ENCODE peak calls at places on chromosomes 13 and 19, in six cellular contexts. W is breast epithelium, A is adrenal gland, F is heart left ventricle, H is thyroid gland, Z is IMR-90. N is an unnamed sample. For H3K4me1, the result is how much of the 10 kb centered on the place peaks cover.

GRCh38 chr19:12779162-12779993 is 4.0 kb upstream of the HOOK2 start:
- DNase-seq in W (no peak), A (peak), F (peak), H (peak), Z (peak), N (no peak)

GRCh38 chr13:28792992-28793391 is 27.1 kb upstream of the MTUS2 start:
- DNase-seq in W (no peak), A (no peak), F (no peak), H (no peak), Z (peak), N (no peak)

GRCh38 chr13:23470706-23471610 is 37.5 kb upstream of the SACS start:
- DNase-seq in W (no peak), A (no peak), F (no peak), H (no peak), Z (no peak), N (no peak)

GRCh38 chr13:44155422-44156293 is 218.0 kb upstream of the SERP2 start:
- DNase-seq in W (peak), A (peak), F (peak), H (peak), Z (peak), N (peak)

GRCh38 chr19:33828266-33829075 is 31.8 kb downstream of the KCTD15 start:
- DNase-seq in W (no peak), A (no peak), F (no peak), H (no peak), Z (no peak), N (no peak)

GRCh38 chr13:27792393-27793218 is at the start of gene GSX1:
- DNase-seq in W (no peak), A (peak), F (peak), H (peak), Z (peak), N (no peak)

GRCh38 chr19:48608798-48609263 is 2.3 kb downstream of the SPACA4 start:
- DNase-seq in W (no peak), A (peak), F (no peak), H (no peak), Z (no peak), N (no peak)

GRCh38 chr13:95573226-95573625 is 20.7 kb downstream of the CLDN10 start:
- DNase-seq in W (no peak), A (peak), F (no peak), H (no peak), Z (peak), N (no peak)

GRCh38 chr19:10211691-10212090 is 16.9 kb upstream of the DNMT1 start:
- DNase-seq in W (no peak), A (no peak), F (no peak), H (no peak), Z (no peak), N (no peak)

GRCh38 chr13:72284791-72285190 is 417.8 kb upstream of the DACH1 start:
- DNase-seq in W (no peak), A (no peak), F (no peak), H (no peak), Z (no peak), N (no peak)

GRCh38 chr19:33477781-33478180 is 43.8 kb downstream of the PEPD start:
- DNase-seq in W (no peak), A (no peak), F (no peak), H (no peak), Z (peak), N (no peak)

GRCh38 chr19:2428027-2428690 is 773 bp upstream of the TIMM13 start:
- DNase-seq in W (no peak), A (peak), F (peak), H (peak), Z (peak), N (peak)

GRCh38 chr19:28420731-28421550 is 792.0 kb downstream of the UQCRFS1 start:
- DNase-seq in W (no peak), A (no peak), F (no peak), H (no peak), Z (no peak), N (no peak)

GRCh38 chr13:32647926-32648325 is 61.7 kb downstream of the PDS5B start:
- DNase-seq in W (no peak), A (no peak), F (no peak), H (no peak), Z (no peak), N (no peak)

GRCh38 chr19:40585677-40586422 is 9.2 kb downstream of the SHKBP1 start:
- DNase-seq in W (no peak), A (no peak), F (no peak), H (no peak), Z (peak), N (no peak)

GRCh38 chr19:56866563-56866962 is 26.0 kb upstream of the PEG3 start:
- DNase-seq in W (no peak), A (no peak), F (no peak), H (peak), Z (no peak), N (no peak)

GRCh38 chr19:35081201-35081600 is 34.4 kb upstream of the FXYD3 start:
- DNase-seq in W (no peak), A (peak), F (no peak), H (no peak), Z (no peak), N (no peak)

GRCh38 chr19:32599736-32600157 is 18.8 kb downstream of the PDCD5 start:
- DNase-seq in W (no peak), A (no peak), F (no peak), H (peak), Z (peak), N (no peak)

GRCh38 chr13:110262944-110263343 is 44.0 kb downstream of the COL4A1 start:
- DNase-seq in W (no peak), A (no peak), F (peak), H (no peak), Z (no peak), N (no peak)

GRCh38 chr19:19997656-19998268 is 41.5 kb downstream of the ZNF682 start:
- DNase-seq in W (peak), A (peak), F (peak), H (peak), Z (no peak), N (no peak)

GRCh38 chr13:41546372-41547252 is 89.3 kb downstream of the RGCC start:
- DNase-seq in W (no peak), A (no peak), F (no peak), H (no peak), Z (peak), N (no peak)

GRCh38 chr19:45404557-45405434 is at the start of gene PPP1R13L:
- DNase-seq in W (peak), A (peak), F (peak), H (peak), Z (peak), N (peak)

GRCh38 chr13:85970727-85971126 is 171.5 kb upstream of the SLITRK6 start:
- DNase-seq in W (no peak), A (no peak), F (no peak), H (no peak), Z (no peak), N (no peak)

GRCh38 chr13:23899555-23899954 is 2.3 kb upstream of the C1QTNF9B start:
- DNase-seq in W (no peak), A (no peak), F (peak), H (peak), Z (peak), N (no peak)

DNA sequence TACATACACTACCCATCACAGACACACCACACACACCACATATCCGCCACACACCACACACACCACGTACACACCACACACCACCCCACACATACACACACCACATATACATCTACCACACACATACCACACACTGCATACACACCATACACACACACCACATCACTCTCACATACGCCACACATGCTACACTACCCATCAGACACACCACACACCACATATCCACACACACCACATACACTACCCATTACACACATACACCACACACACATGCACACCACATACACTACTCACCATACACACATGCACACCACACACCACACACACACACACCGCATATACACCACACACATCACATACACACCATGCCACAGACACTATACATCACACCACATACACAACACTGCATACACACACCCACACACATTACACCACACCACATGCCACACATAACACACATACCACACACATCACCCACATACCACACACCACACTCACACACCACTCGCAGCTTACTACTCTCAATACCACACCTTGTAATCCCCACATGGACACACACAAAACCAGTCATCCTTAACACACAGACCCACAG is 9.5 kb downstream of the ERFL start:
- DNase-seq in W (no peak), A (no peak), F (no peak), H (no peak), Z (no peak), N (no peak)
- H3K4me1 ChIP-seq in W (under half), A (under half), F (under half), H (under half), Z (under half), N (under half)

DNA sequence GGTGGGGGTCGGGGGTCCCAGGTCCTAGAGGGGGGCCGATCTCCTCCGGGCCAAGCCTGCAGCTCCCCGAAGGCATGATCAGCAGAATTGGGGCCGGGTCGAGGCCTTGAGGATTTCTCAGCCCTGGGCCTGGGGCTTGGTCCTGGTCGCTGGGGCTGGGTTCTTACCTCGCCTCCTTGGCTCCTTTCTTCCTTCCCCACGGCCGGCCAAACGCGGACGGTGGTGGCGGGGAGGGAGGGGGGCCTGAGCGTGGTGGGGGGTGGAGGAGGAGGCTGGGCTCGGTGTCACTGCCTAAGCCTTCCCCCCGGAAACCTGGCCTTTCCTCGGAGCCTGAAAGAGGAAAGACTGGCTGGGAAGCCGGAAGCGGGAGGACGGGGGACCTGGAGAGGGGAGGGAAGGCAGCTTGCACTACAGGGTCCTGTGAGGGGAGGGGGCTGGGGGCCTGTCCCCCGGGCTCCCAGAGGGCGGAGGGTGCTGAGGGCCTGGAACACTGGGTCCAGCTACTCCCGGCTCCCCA is at the start of gene ZNF579:
- DNase-seq in W (peak), A (peak), F (peak), H (peak), Z (peak), N (peak)
- TF ChIP-seq POLR2A in W (no peak), A (no peak), F (no peak), H (no peak), Z (no peak), N (no peak)

DNA sequence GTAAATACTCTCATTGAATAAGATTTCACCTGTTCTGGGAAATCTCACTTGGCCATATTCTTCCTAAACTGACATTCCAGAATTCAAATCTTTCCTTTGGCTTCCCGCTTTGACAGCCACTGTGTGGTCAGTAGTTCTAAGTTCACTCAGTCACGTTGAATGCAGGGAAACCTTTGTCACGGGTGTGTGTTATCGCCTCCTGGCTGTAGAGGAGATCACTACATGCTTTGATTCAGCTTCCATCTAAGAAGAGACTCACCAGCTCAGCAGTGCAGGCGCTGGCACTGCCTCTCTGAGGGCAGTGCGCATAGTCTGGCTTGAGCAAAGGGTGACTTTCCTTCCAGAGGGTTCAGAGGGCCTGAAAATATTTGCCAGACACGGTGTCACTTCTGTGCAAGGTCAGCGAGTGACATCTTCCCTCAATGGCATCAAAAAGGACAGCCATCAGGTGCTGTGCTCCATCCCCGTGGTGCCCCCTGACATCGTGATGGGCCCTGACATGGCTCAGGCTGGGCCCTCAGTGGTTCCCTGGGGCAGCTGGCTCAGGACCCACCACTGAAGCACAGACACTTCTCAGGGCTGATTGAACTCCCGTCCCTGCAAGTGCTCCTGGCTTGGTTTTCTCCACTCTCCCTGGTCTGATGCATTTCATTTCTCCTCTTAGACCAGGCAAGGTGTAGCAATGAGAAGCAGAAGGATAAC is 635.4 kb upstream of the ARGLU1 start:
- DNase-seq in W (no peak), A (no peak), F (no peak), H (no peak), Z (no peak), N (no peak)
- H3K4me3 ChIP-seq in W (no peak), A (no peak), F (no peak), H (no peak), Z (no peak), N (no peak)

DNA sequence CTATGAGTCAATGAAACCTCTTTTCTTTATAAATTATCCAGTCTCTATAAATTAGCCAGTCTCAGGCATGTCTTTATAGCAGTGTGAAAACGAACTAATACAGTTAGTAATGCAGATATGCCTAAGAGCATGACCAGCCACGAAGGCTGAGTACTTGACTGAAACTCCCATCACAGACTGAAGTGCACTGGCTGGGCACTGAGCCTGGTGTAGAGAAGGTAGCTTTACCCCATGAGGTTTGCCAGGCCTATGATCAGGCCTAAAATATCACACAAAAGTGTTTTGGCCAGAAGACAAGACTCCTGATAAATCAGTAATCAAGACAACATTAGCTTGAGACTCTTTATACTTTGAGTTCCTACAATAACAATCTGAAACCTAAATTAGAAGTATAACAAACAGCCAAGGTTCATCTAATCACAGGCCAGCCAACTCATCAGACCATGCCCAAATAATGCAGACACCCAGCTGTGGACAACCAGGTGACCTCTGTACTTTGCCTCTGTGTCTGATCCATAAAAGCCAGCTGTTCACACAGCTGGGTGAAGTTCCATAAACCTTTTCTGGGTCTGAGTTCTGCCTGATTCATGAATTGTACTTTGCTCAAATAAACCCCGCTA is 771.8 kb upstream of the SLITRK1 start:
- DNase-seq in W (no peak), A (no peak), F (peak), H (peak), Z (no peak), N (no peak)
- H3K4me1 ChIP-seq in W (under half), A (under half), F (under half), H (under half), Z (under half), N (under half)